ENCODE peak calls at places on chromosomes 16 and 17, in eight cellular contexts. Q, U, D, F, L, T, R and K are unnamed samples.

GRCh38 chr17:1227917-1228751 is 42.1 kb upstream of the BHLHA9 start:
- DNase-seq in Q (no peak), U (no peak), D (no peak), F (no peak), L (no peak), T (no peak), R (no peak), K (no peak)

GRCh38 chr16:2894231-2894630 is 11.2 kb downstream of the FLYWCH2 start:
- DNase-seq in Q (no peak), U (no peak), D (no peak), F (no peak), L (no peak), T (no peak), R (no peak), K (no peak)

GRCh38 chr17:42056634-42057033 is 6.2 kb upstream of the C17orf113 start:
- DNase-seq in Q (no peak), U (no peak), D (no peak), F (no peak), L (no peak), T (no peak), R (no peak), K (no peak)

GRCh38 chr17:80957461-80957941 is 34.1 kb upstream of the CHMP6 start:
- DNase-seq in Q (no peak), U (no peak), D (no peak), F (peak), L (no peak), T (no peak), R (no peak), K (no peak)

GRCh38 chr16:11484691-11485258 is 101.9 kb downstream of the LITAF start:
- DNase-seq in Q (no peak), U (no peak), D (no peak), F (no peak), L (no peak), T (no peak), R (no peak), K (no peak)

GRCh38 chr16:66979011-66979717 is 9.2 kb upstream of the CES4A start:
- DNase-seq in Q (no peak), U (no peak), D (no peak), F (peak), L (peak), T (no peak), R (no peak), K (no peak)

GRCh38 chr16:7086842-7087616 is 245.6 kb upstream of the RBFOX1 start:
- DNase-seq in Q (no peak), U (no peak), D (peak), F (no peak), L (peak), T (peak), R (peak), K (peak)

GRCh38 chr17:14499976-14500375 is 199.1 kb downstream of the HS3ST3B1 start:
- DNase-seq in Q (no peak), U (no peak), D (no peak), F (no peak), L (no peak), T (no peak), R (no peak), K (no peak)

GRCh38 chr16:28610595-28611270 is 889 bp upstream of the SULT1A1 start:
- DNase-seq in Q (no peak), U (no peak), D (no peak), F (no peak), L (no peak), T (no peak), R (no peak), K (no peak)

GRCh38 chr16:12405083-12405482 is 398.6 kb downstream of the CPPED1 start:
- DNase-seq in Q (no peak), U (no peak), D (no peak), F (no peak), L (no peak), T (no peak), R (no peak), K (no peak)

GRCh38 chr17:77963441-77963840 is 4.9 kb downstream of the TNRC6C start:
- DNase-seq in Q (peak), U (peak), D (peak), F (no peak), L (peak), T (no peak), R (no peak), K (peak)

GRCh38 chr17:33696102-33696501 is 403.0 kb upstream of the ASIC2 start:
- DNase-seq in Q (no peak), U (no peak), D (no peak), F (no peak), L (no peak), T (peak), R (no peak), K (no peak)

GRCh38 chr16:65663774-65664173 is 541.9 kb upstream of the CDH11 start:
- DNase-seq in Q (no peak), U (no peak), D (no peak), F (no peak), L (peak), T (no peak), R (no peak), K (no peak)

GRCh38 chr17:38925263-38925995 is at the start of gene LASP1NB:
- DNase-seq in Q (no peak), U (no peak), D (no peak), F (peak), L (no peak), T (peak), R (no peak), K (no peak)

GRCh38 chr17:67637901-67638641 is 79.7 kb upstream of the NOL11 start:
- DNase-seq in Q (no peak), U (no peak), D (no peak), F (no peak), L (no peak), T (no peak), R (no peak), K (no peak)

GRCh38 chr16:58730724-58731370 is 3.3 kb downstream of the GOT2 start:
- DNase-seq in Q (no peak), U (no peak), D (no peak), F (no peak), L (no peak), T (no peak), R (no peak), K (no peak)

GRCh38 chr16:10880609-10881452 is 3.8 kb downstream of the CIITA start:
- DNase-seq in Q (no peak), U (no peak), D (no peak), F (no peak), L (no peak), T (no peak), R (no peak), K (no peak)

GRCh38 chr16:67873435-67874146 is 739 bp downstream of the EDC4 start:
- DNase-seq in Q (no peak), U (no peak), D (peak), F (no peak), L (no peak), T (peak), R (no peak), K (no peak)

GRCh38 chr16:87267566-87267965 is 49.6 kb downstream of the C16orf95 start:
- DNase-seq in Q (no peak), U (no peak), D (no peak), F (no peak), L (no peak), T (no peak), R (no peak), K (no peak)

GRCh38 chr16:49620158-49620867 is 235.6 kb downstream of the ZNF423 start:
- DNase-seq in Q (peak), U (no peak), D (peak), F (peak), L (peak), T (no peak), R (no peak), K (no peak)

GRCh38 chr17:4469552-4469951 is 29.1 kb upstream of the SPNS2 start:
- DNase-seq in Q (no peak), U (no peak), D (no peak), F (no peak), L (no peak), T (no peak), R (no peak), K (no peak)

GRCh38 chr16:11232852-11233726 is 22.9 kb downstream of the SOCS1 start:
- DNase-seq in Q (no peak), U (peak), D (no peak), F (peak), L (no peak), T (no peak), R (no peak), K (no peak)

GRCh38 chr17:17675925-17676534 is 5.2 kb upstream of the RAI1 start:
- DNase-seq in Q (no peak), U (no peak), D (no peak), F (no peak), L (peak), T (no peak), R (no peak), K (no peak)

GRCh38 chr17:34397265-34397664 is 34.2 kb upstream of the CCL1 start:
- DNase-seq in Q (no peak), U (no peak), D (no peak), F (no peak), L (no peak), T (no peak), R (no peak), K (no peak)

GRCh38 chr17:1286379-1287106 is 7.1 kb downstream of the TRARG1 start:
- DNase-seq in Q (no peak), U (no peak), D (no peak), F (no peak), L (no peak), T (no peak), R (no peak), K (no peak)

GRCh38 chr17:57861000-57861736 is 11.3 kb upstream of the MRPS23 start:
- DNase-seq in Q (no peak), U (peak), D (peak), F (peak), L (peak), T (no peak), R (no peak), K (no peak)

GRCh38 chr17:45700171-45701090 is 83.7 kb upstream of the CRHR1 start:
- DNase-seq in Q (no peak), U (no peak), D (no peak), F (no peak), L (no peak), T (no peak), R (peak), K (no peak)

GRCh38 chr17:16989953-16990860 is 18.3 kb upstream of the TNFRSF13B start:
- DNase-seq in Q (no peak), U (no peak), D (no peak), F (no peak), L (peak), T (no peak), R (no peak), K (no peak)

GRCh38 chr17:60887607-60888028 is 210.0 kb downstream of the BCAS3 start:
- DNase-seq in Q (no peak), U (no peak), D (no peak), F (no peak), L (no peak), T (no peak), R (no peak), K (no peak)

GRCh38 chr17:67779098-67779672 is 46.1 kb upstream of the BPTF start:
- DNase-seq in Q (no peak), U (no peak), D (peak), F (no peak), L (peak), T (peak), R (no peak), K (peak)

GRCh38 chr16:87345721-87346424 is 28.7 kb upstream of the C16orf95 start:
- DNase-seq in Q (no peak), U (no peak), D (no peak), F (no peak), L (no peak), T (no peak), R (no peak), K (no peak)

GRCh38 chr17:946510-947236 is 32.9 kb downstream of the NXN start:
- DNase-seq in Q (no peak), U (no peak), D (no peak), F (no peak), L (no peak), T (no peak), R (no peak), K (no peak)

GRCh38 chr17:79022507-79022991 is 1.4 kb upstream of the C1QTNF1 start:
- DNase-seq in Q (no peak), U (no peak), D (no peak), F (peak), L (no peak), T (no peak), R (no peak), K (no peak)